ENCODE peak calls at places on chromosomes 6 and 20, in four cellular contexts. Y, F, D and X are unnamed samples.

GRCh38 chr20:33069706-33070105 is 9.7 kb upstream of the BPIFB4 start:
- DNase-seq in Y (no peak), F (no peak), D (no peak), X (no peak)

GRCh38 chr20:15593061-15593460 is 980.2 kb downstream of the KIF16B start:
- DNase-seq in Y (no peak), F (peak), D (no peak), X (no peak)

GRCh38 chr6:62891065-62891647 is 320.1 kb upstream of the FKBP1C start:
- DNase-seq in Y (no peak), F (peak), D (no peak), X (no peak)

GRCh38 chr20:50344232-50345071 is 153.8 kb downstream of the CEBPB start:
- DNase-seq in Y (no peak), F (peak), D (no peak), X (peak)

GRCh38 chr20:20373046-20373706 is 5.3 kb downstream of the INSM1 start:
- DNase-seq in Y (peak), F (no peak), D (no peak), X (no peak)

GRCh38 chr6:3438190-3439167 is 18.4 kb downstream of the SLC22A23 start:
- DNase-seq in Y (peak), F (no peak), D (no peak), X (no peak)

GRCh38 chr6:22906091-22906549 is 336.8 kb downstream of the HDGFL1 start:
- DNase-seq in Y (no peak), F (peak), D (no peak), X (no peak)

GRCh38 chr6:3825331-3825831 is 23.8 kb upstream of the FAM50B start:
- DNase-seq in Y (peak), F (peak), D (peak), X (peak)

GRCh38 chr6:144159231-144159630 is 8.9 kb downstream of the STX11 start:
- DNase-seq in Y (no peak), F (no peak), D (no peak), X (no peak)

GRCh38 chr20:62652051-62652893 is 10.0 kb downstream of the SLCO4A1 start:
- DNase-seq in Y (peak), F (peak), D (peak), X (no peak)

GRCh38 chr6:150967910-150968309 is 102.4 kb downstream of the MTHFD1L start:
- DNase-seq in Y (peak), F (peak), D (no peak), X (no peak)

GRCh38 chr6:140811642-140812041 is 1321.1 kb upstream of the GJE1 start:
- DNase-seq in Y (no peak), F (no peak), D (no peak), X (no peak)

DNA sequence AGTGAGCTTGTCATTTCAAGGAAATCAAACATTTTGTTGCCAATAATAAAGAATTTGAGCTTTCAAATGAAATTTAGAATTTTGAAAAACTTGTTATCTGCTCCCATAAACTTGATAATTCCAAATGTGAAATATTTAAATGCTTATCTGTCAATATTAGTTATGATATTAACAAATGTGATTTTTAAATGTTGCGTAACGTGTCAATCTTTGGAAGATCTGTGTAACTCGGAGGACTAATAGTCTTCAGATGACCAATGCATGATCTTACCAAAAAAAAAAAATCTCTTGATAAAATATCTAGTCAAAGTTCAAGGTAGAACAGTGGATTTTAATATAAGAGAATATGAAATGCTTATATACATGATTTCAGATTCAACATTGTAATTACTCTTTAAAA is 274.5 kb upstream of the HSF2 start:
- DNase-seq in Y (no peak), F (no peak), D (no peak), X (no peak)
- H3K56ac ChIP-seq in Y (no peak), F (no peak), D (no peak), X (no peak)

GRCh38 chr6:107400748-107401147 is 58.6 kb downstream of the PDSS2 start:
- DNase-seq in Y (no peak), F (no peak), D (no peak), X (no peak)
- H3K56ac ChIP-seq in Y (no peak), F (no peak), D (no peak), X (no peak)

DNA sequence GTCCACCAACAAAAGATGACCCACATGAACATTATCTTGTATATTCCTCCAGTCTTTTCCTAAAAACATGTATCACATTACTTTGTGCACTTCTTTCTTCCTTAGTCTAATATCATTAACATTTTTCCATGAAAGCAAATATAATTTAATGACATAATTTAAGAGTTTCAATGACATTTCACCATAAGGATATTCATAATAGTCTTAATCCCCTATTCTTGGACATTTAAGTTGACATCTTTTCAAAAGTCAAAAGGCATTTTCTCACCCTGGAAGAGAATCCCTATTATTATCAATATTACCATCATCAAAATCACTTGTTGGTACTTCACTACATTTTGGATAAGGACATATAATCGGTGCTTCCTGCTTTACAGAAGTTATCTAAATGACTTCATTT is 31.3 kb downstream of the EPHA7 start:
- DNase-seq in Y (no peak), F (no peak), D (no peak), X (no peak)
- H3K56ac ChIP-seq in Y (no peak), F (no peak), D (no peak), X (no peak)

DNA sequence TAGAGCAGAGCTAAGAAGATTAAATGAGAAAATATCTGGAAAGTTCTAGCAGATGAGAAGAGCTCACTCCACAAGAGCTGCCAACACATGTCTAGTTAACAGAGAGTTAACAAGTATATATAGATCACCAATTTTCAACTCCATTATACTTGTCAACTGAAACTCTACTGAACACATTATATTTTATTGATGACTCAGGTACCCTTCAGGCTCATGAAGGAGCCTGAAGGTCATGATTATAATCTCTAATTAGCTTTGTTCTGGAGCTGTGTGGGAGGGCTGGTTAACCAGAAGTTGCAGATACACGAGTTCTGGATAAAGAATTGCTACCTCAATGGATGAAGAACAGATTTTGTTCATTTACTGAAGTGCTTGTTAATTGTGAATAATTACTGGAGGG is 42.1 kb upstream of the PTPRT start:
- DNase-seq in Y (no peak), F (no peak), D (no peak), X (no peak)
- H3K56ac ChIP-seq in Y (no peak), F (no peak), D (no peak), X (no peak)

GRCh38 chr20:17571967-17572638 is 2.2 kb downstream of the DSTN start:
- DNase-seq in Y (no peak), F (no peak), D (no peak), X (no peak)

GRCh38 chr20:17576215-17576614 is 6.3 kb downstream of the DSTN start:
- DNase-seq in Y (no peak), F (no peak), D (no peak), X (no peak)

GRCh38 chr20:17570347-17571152 is 675 bp downstream of the DSTN start:
- DNase-seq in Y (peak), F (peak), D (peak), X (peak)

GRCh38 chr20:17571153-17571527 is 1.3 kb downstream of the DSTN start:
- DNase-seq in Y (no peak), F (no peak), D (no peak), X (no peak)

DNA sequence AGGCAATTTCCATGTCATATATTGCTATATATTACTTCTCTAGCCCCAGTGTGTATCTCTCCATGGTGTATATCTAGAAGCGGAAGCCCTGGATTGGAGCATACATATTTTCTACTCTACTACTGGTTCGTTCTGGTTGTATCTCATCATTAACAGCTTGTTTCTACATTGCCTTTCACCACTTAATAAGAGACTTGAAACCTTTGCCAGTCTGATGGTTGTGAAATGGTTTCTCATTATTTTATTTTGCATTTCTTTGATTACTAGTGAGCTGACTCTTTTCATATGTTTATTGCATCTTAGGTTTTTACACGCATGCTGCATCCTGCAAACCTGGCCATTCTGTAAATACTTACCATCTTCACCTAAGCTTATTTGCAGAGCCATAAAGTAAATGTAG is 3.6 kb downstream of the DSTN start:
- DNase-seq in Y (no peak), F (no peak), D (no peak), X (no peak)
- H3K56ac ChIP-seq in Y (no peak), F (no peak), D (no peak), X (no peak)

GRCh38 chr20:43007525-43007924 is 182.2 kb downstream of the PTPRT start:
- DNase-seq in Y (no peak), F (no peak), D (no peak), X (no peak)

GRCh38 chr20:43006651-43007375 is 182.9 kb downstream of the PTPRT start:
- DNase-seq in Y (no peak), F (peak), D (no peak), X (no peak)

GRCh38 chr20:43011491-43011890 is 178.2 kb downstream of the PTPRT start:
- DNase-seq in Y (no peak), F (no peak), D (no peak), X (no peak)

DNA sequence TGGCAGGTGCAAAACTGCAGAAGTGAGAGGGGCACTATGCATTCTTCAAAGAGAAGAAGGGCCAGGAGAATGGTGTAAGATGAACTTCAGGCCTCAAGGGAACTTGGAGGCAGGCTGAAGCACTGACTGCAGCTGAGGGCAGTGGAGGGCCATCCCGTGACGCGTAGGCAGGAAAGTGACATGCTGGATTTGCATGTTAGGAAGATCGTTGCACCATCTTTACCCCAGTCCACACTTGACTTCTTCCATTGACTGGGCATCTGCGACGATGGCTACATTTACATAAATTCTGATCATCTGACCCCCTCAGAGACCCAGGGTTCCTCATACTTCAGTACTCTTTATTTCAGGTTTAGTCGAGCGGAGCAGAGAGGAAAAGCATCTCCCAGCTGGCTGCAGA is 180.2 kb downstream of the PTPRT start:
- DNase-seq in Y (no peak), F (no peak), D (no peak), X (no peak)
- H3K56ac ChIP-seq in Y (no peak), F (no peak), D (no peak), X (no peak)